ENCODE peak calls at places on chromosome 18, in four cellular contexts. X is endodermal cell, P is Peyer's patch, Q is suprapubic skin. F is an unnamed sample.
A peak's percentile ranks its signal among the peaks of the same experiment; 100 is the strongest.

GRCh38 chr18:21265971-21266673 is 24.1 kb downstream of the GREB1L start:
- DNase-seq in Q (no peak), P (no peak), X (no peak), F (no peak)

GRCh38 chr18:8260319-8260718 is 348.9 kb upstream of the RAB12 start:
- DNase-seq in X (peak; percentile 65), Q (no peak), P (no peak), F (no peak)

GRCh38 chr18:41858761-41859555 is 96.1 kb upstream of the PIK3C3 start:
- DNase-seq in X (no peak), P (no peak), Q (no peak), F (no peak)

GRCh38 chr18:63126134-63127067 is 193.2 kb downstream of the BCL2 start:
- DNase-seq in X (no peak), P (no peak), Q (no peak), F (no peak)

GRCh38 chr18:72041313-72042032 is 502.7 kb downstream of the CBLN2 start:
- DNase-seq in X (no peak), P (no peak), Q (no peak), F (no peak)

GRCh38 chr18:55509631-55510372 is 78.2 kb downstream of the TCF4 start:
- DNase-seq in P (no peak), X (no peak), Q (no peak), F (no peak)

GRCh38 chr18:79400591-79401381 is 5.1 kb downstream of the NFATC1 start:
- DNase-seq in X (no peak), P (peak; percentile 44), Q (no peak), F (peak; percentile 61)

GRCh38 chr18:75378674-75379315 is 48.7 kb downstream of the SMIM21 start:
- DNase-seq in P (no peak), Q (peak; percentile 47), X (no peak), F (no peak)

GRCh38 chr18:33600846-33601245 is 22.8 kb downstream of the ASXL3 start:
- DNase-seq in P (no peak), Q (no peak), X (no peak), F (no peak)

GRCh38 chr18:56672391-56672790 is 21.2 kb downstream of the WDR7 start:
- DNase-seq in P (no peak), X (no peak), Q (no peak), F (no peak)

GRCh38 chr18:42183746-42184145 is 228.7 kb downstream of the PIK3C3 start:
- DNase-seq in P (no peak), X (no peak), Q (no peak), F (no peak)

GRCh38 chr18:41140506-41140905 is 814.5 kb upstream of the PIK3C3 start:
- DNase-seq in X (no peak), Q (no peak), P (no peak), F (no peak)

GRCh38 chr18:44927127-44927849 is 246.6 kb downstream of the SETBP1 start:
- DNase-seq in P (no peak), X (no peak), Q (no peak), F (no peak)

GRCh38 chr18:68740966-68741365 is 26.1 kb upstream of the TMX3 start:
- DNase-seq in P (no peak), X (no peak), Q (no peak), F (no peak)

GRCh38 chr18:44594779-44595467 is 85.8 kb upstream of the SETBP1 start:
- DNase-seq in P (no peak), Q (no peak), X (no peak), F (no peak)

GRCh38 chr18:59631583-59632181 is 65.5 kb downstream of the CCBE1 start:
- DNase-seq in X (peak; percentile 80), Q (no peak), P (no peak), F (no peak)

GRCh38 chr18:38718365-38718901 is 1152.8 kb upstream of the CELF4 start:
- DNase-seq in Q (no peak), X (no peak), P (peak; percentile 45), F (no peak)

GRCh38 chr18:32879497-32879896 is 106.7 kb upstream of the KLHL14 start:
- DNase-seq in P (no peak), X (no peak), Q (no peak), F (no peak)

GRCh38 chr18:28766721-28767120 is 589.8 kb upstream of the CDH2 start:
- DNase-seq in Q (no peak), X (no peak), P (no peak), F (no peak)

GRCh38 chr18:63878343-63878742 is 9.2 kb upstream of the SERPINB2 start:
- DNase-seq in X (no peak), Q (no peak), P (no peak), F (no peak)

GRCh38 chr18:54466248-54467005 is 108.7 kb downstream of the C18orf54 start:
- DNase-seq in X (no peak), P (no peak), Q (no peak), F (no peak)

GRCh38 chr18:30689216-30689615 is 353.3 kb downstream of the DSC3 start:
- DNase-seq in Q (no peak), P (no peak), X (no peak), F (no peak)

GRCh38 chr18:72868666-72869661 is 1.2 kb upstream of the NETO1 start:
- DNase-seq in Q (no peak), P (no peak), X (peak; percentile 65), F (no peak)

GRCh38 chr18:72544092-72544886 is at the start of gene CBLN2:
- DNase-seq in P (peak; percentile 55), Q (no peak), X (peak; percentile 93), F (peak; percentile 79)

GRCh38 chr18:13725566-13726227 is 661 bp downstream of the FAM210A start:
- DNase-seq in X (no peak), P (no peak), Q (no peak), F (no peak)

GRCh38 chr18:50273203-50274043 is 7.1 kb upstream of the CFAP53 start:
- DNase-seq in P (no peak), X (no peak), Q (no peak), F (no peak)

GRCh38 chr18:50272593-50272992 is 6.3 kb upstream of the CFAP53 start:
- DNase-seq in X (no peak), Q (no peak), P (no peak), F (no peak)

GRCh38 chr18:50266248-50266704 is at the start of gene CFAP53:
- DNase-seq in Q (peak; percentile 95), P (peak; percentile 87), X (peak; percentile 96), F (peak; percentile 97)

GRCh38 chr18:50262977-50263376 is 3.3 kb downstream of the CFAP53 start:
- DNase-seq in X (no peak), P (no peak), Q (no peak), F (no peak)

GRCh38 chr18:50268022-50268747 is 1.9 kb upstream of the CFAP53 start:
- DNase-seq in P (peak; percentile 82), Q (no peak), X (peak; percentile 96), F (peak; percentile 92)
- H3K4me3 ChIP-seq in P (peak overlapping the region; percentile 50), Q (peak overlapping the region; percentile 54), X (no peak overlapping the region), F (peak overlapping the region; percentile 55)

GRCh38 chr18:58042826-58043362 is 1.1 kb upstream of the NEDD4L start:
- DNase-seq in Q (no peak), X (no peak), P (no peak), F (no peak)

GRCh38 chr18:58046087-58046793 is 2.2 kb downstream of the NEDD4L start:
- DNase-seq in Q (no peak), X (peak; percentile 71), P (no peak), F (no peak)

GRCh38 chr18:58043452-58044369 is at the start of gene NEDD4L:
- DNase-seq in P (peak; percentile 88), X (peak; percentile 94), Q (peak; percentile 92), F (peak; percentile 93)

GRCh38 chr18:58045265-58046086 is 1.4 kb downstream of the NEDD4L start:
- DNase-seq in P (peak; percentile 83), Q (peak; percentile 81), X (peak; percentile 90), F (peak; percentile 90)

GRCh38 chr18:58044370-58045264 is 591 bp downstream of the NEDD4L start:
- DNase-seq in P (peak; percentile 85), Q (peak; percentile 83), X (peak; percentile 87), F (peak; percentile 83)
- TF ChIP-seq CTCF in P (peak; percentile 8), Q (no peak), X (peak; percentile 33), F (no peak)

GRCh38 chr18:77248873-77249582 is 620 bp upstream of the GALR1 start:
- DNase-seq in X (no peak), Q (no peak), P (no peak), F (no peak)

GRCh38 chr18:77250501-77250925 is 865 bp downstream of the GALR1 start:
- DNase-seq in X (peak; percentile 74), P (no peak), Q (no peak), F (no peak)

GRCh38 chr18:77249583-77250500 is at the start of gene GALR1:
- DNase-seq in P (no peak), Q (no peak), X (peak; percentile 76), F (no peak)

GRCh38 chr18:77251730-77252050 is 2.0 kb downstream of the GALR1 start:
- DNase-seq in X (peak; percentile 46), P (no peak), Q (no peak), F (no peak)

DNA sequence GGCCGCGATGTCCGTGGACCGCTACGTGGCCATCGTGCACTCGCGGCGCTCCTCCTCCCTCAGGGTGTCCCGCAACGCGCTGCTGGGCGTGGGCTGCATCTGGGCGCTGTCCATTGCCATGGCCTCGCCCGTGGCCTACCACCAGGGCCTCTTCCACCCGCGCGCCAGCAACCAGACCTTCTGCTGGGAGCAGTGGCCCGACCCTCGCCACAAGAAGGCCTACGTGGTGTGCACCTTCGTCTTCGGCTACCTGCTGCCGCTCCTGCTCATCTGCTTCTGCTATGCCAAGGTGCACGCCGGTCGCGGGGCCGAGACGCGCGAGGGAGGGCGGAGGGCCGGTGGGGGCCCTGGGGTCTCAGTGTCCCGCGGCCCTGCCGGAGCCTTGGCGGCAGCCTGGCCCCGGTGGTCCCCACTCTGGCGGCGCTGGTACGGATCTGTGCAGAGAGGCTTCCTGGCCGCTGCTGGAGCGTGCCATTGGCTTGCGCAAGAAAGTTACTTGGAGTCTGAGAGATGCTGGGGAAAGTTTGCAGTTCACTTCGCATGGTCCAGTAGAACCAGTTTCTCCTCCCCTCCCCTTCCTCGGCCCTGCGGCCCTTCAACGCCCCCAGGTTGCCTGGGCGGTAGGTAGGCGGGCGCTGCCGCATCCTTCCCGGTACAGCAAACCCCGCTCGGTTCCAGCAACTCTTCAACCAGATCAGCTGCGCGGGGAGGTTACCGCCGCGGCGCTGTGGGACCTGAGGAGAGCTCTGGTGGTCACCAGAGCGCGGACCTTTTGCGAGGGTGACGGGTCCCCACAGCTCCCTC is 1.5 kb downstream of the GALR1 start:
- DNase-seq in X (peak; percentile 82), P (no peak), Q (no peak), F (no peak)
- H3K4me3 ChIP-seq in X (peak overlapping the region; percentile 53), P (no peak overlapping the region), Q (peak overlapping the region; percentile 34), F (no peak overlapping the region)

GRCh38 chr18:50658601-50659000 is 98.7 kb downstream of the MAPK4 start:
- DNase-seq in P (no peak), X (peak; percentile 21), Q (no peak), F (no peak)

GRCh38 chr18:50662177-50662576 is 102.3 kb downstream of the MAPK4 start:
- DNase-seq in X (peak; percentile 49), P (no peak), Q (no peak), F (no peak)

GRCh38 chr18:50656841-50657470 is 97.1 kb downstream of the MAPK4 start:
- DNase-seq in P (no peak), Q (no peak), X (no peak), F (no peak)

GRCh38 chr18:50661013-50661412 is 101.1 kb downstream of the MAPK4 start:
- DNase-seq in X (peak; percentile 27), P (no peak), Q (no peak), F (no peak)

GRCh38 chr18:50659091-50660003 is 99.5 kb downstream of the MAPK4 start:
- DNase-seq in P (no peak), Q (no peak), X (peak; percentile 53), F (no peak)
- TF ChIP-seq CTCF in P (no peak), Q (no peak), X (no peak), F (no peak)

GRCh38 chr18:22934789-22935188 is 1.7 kb downstream of the RBBP8 start:
- DNase-seq in X (no peak), Q (no peak), P (no peak), F (no peak)
- H3K4me3 ChIP-seq in X (peak overlapping the region; percentile 99), Q (no peak overlapping the region), P (no peak overlapping the region), F (no peak overlapping the region)

F was measured in upper lobe of right lung.